ENCODE peak calls at places on chromosomes 2 and 18, in four cellular contexts. K is uterus, D is mucosa of descending colon, Q is cardiac muscle cell. P is an unnamed sample. For H3K36me3, the result is how much of the 10 kb centered on the place peaks cover.

GRCh38 chr2:29920130-29920577 is 1.2 kb downstream of the ALK start:
- DNase-seq in D (peak), K (no peak), Q (peak), P (no peak)

GRCh38 chr18:77020561-77020960 is 112.0 kb downstream of the MBP start:
- DNase-seq in D (no peak), K (no peak), Q (no peak), P (no peak)

GRCh38 chr2:144519934-144520717 is at the start of gene ZEB2:
- DNase-seq in Q (peak), D (peak), K (peak), P (peak)

GRCh38 chr18:8860845-8861642 is 155.7 kb downstream of the MTCL1 start:
- DNase-seq in K (no peak), D (no peak), Q (no peak), P (no peak)

GRCh38 chr2:198930170-198930569 is 527.6 kb downstream of the SATB2 start:
- DNase-seq in K (no peak), Q (no peak), D (no peak), P (no peak)

GRCh38 chr2:27408601-27409320 is 630 bp downstream of the PPM1G start:
- DNase-seq in K (no peak), D (peak), Q (no peak), P (no peak)

GRCh38 chr18:75727479-75727878 is 300.0 kb upstream of the SMIM21 start:
- DNase-seq in D (peak), K (no peak), Q (peak), P (no peak)

GRCh38 chr18:8139971-8140406 is 469.2 kb upstream of the RAB12 start:
- DNase-seq in K (peak), Q (no peak), D (no peak), P (no peak)

GRCh38 chr18:52826994-52827393 is 487.0 kb downstream of the DCC start:
- DNase-seq in D (no peak), Q (no peak), K (no peak), P (no peak)

GRCh38 chr2:105518897-105519296 is 120.0 kb upstream of the FHL2 start:
- DNase-seq in Q (peak), D (peak), K (no peak), P (no peak)

GRCh38 chr2:64978514-64979268 is 10.5 kb upstream of the SLC1A4 start:
- DNase-seq in D (no peak), Q (no peak), K (no peak), P (no peak)

GRCh38 chr2:1685957-1686783 is 58.1 kb downstream of the PXDN start:
- DNase-seq in K (no peak), Q (no peak), D (no peak), P (no peak)

GRCh38 chr2:198008230-198008629 is 203.8 kb downstream of the PLCL1 start:
- DNase-seq in Q (no peak), K (no peak), D (no peak), P (no peak)

GRCh38 chr18:31301201-31301655 is 16.7 kb upstream of the DSG1 start:
- DNase-seq in Q (no peak), D (peak), K (no peak), P (no peak)

GRCh38 chr2:227870710-227871374 is 589 bp upstream of the DAW1 start:
- DNase-seq in D (no peak), Q (no peak), K (no peak), P (no peak)

GRCh38 chr18:31436825-31437224 is 10.7 kb upstream of the DSG3 start:
- DNase-seq in D (no peak), K (no peak), Q (no peak), P (no peak)

GRCh38 chr18:69774831-69775230 is 172.8 kb downstream of the CD226 start:
- DNase-seq in Q (no peak), K (no peak), D (no peak), P (no peak)

GRCh38 chr2:222796413-222797103 is 64.3 kb upstream of the ACSL3 start:
- DNase-seq in K (no peak), Q (peak), D (peak), P (peak)

GRCh38 chr2:79799744-79800143 is 286.9 kb downstream of the CTNNA2 start:
- DNase-seq in Q (no peak), D (no peak), K (no peak), P (no peak)

GRCh38 chr18:57241869-57242268 is 95.0 kb downstream of the BOD1L2 start:
- DNase-seq in D (no peak), K (no peak), Q (no peak), P (no peak)

GRCh38 chr2:192194065-192194865 is 468 bp downstream of the TMEFF2 start:
- DNase-seq in K (peak), D (no peak), Q (peak), P (no peak)

GRCh38 chr2:224142397-224143312 is 103.6 kb upstream of the SERPINE2 start:
- DNase-seq in K (no peak), D (no peak), Q (no peak), P (no peak)

GRCh38 chr2:535222-535621 is 142.0 kb downstream of the TMEM18 start:
- DNase-seq in Q (no peak), D (no peak), K (no peak), P (no peak)

GRCh38 chr18:26637324-26637723 is 89.0 kb upstream of the KCTD1 start:
- DNase-seq in Q (no peak), K (no peak), D (no peak), P (no peak)

GRCh38 chr2:197181491-197181890 is 129.1 kb downstream of the ANKRD44 start:
- DNase-seq in K (no peak), Q (no peak), D (no peak), P (no peak)

GRCh38 chr2:28341208-28341891 is 51.3 kb upstream of the FOSL2 start:
- DNase-seq in K (no peak), D (no peak), Q (no peak), P (no peak)

GRCh38 chr18:31992836-31993575 is 25.6 kb upstream of the RNF125 start:
- DNase-seq in Q (peak), D (no peak), K (no peak), P (no peak)

GRCh38 chr2:219509780-219510511 is 4.3 kb upstream of the ASIC4 start:
- DNase-seq in K (peak), Q (peak), D (peak), P (no peak)
- H3K4me3 ChIP-seq in K (peak), Q (peak), D (no peak), P (peak)

DNA sequence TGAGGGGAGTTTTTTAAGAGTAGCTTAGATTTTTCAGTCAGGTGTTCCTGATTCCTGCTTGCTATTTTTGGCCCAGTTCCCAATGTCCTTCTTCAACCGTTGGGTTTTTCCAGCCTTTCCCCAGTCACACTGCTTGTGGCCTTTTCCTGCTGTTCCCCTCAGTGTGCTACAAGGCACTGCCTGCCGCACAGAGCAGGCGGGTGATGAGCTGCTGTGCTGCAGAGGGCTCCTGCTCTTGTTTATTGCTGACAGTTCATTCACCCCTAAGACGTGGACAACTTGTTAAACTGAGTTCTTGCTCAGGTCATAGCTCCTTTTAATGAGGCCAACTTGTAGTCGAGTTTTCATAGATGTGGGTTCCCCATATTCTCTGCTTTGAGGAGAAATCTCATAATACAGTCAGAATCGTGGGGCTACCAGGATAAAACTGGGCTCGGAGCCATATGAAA is 20.6 kb downstream of the EIF4E2 start:
- DNase-seq in K (no peak), Q (peak), D (no peak), P (no peak)
- H3K36me3 ChIP-seq in K (under half), Q (half or more), D (under half), P (under half)

GRCh38 chr2:6771539-6772365 is 94.0 kb downstream of the CMPK2 start:
- DNase-seq in D (no peak), K (no peak), Q (no peak), P (no peak)
- TF ChIP-seq CTCF in D (no peak), K (no peak), Q (no peak), P (no peak)

DNA sequence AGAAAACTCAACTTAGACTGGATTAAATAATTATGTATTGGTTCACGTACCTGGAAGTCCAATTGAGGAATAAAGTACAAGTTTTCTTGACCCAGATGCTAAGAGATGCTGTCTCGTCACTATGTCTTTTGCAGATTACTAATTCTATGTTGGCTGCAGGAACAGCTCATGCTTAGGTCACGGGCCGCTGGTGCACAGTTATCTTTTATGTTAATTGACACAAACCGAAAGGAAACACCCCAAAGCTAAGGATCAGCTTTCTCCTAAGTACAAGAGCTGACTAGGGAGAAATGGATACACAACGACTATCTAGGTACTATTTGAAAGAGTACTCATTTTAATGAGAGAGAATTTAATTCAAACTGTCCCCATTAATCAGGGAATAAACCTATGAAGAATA is 217.8 kb upstream of the SLC35G4 start:
- DNase-seq in D (no peak), Q (no peak), K (no peak), P (no peak)
- H3K4me3 ChIP-seq in D (no peak), Q (no peak), K (no peak), P (no peak)